ENCODE peak calls at places on chromosomes 2 and 18, in four cellular contexts. W is NCI-H1436, Y is HFFc6, S is NCI-H1105. F is an unnamed sample.

GRCh38 chr2:204669386-204669785 is 124.1 kb downstream of the PARD3B start:
- DNase-seq in W (no peak), Y (no peak), S (no peak), F (no peak)

GRCh38 chr2:128276878-128277675 is 41.6 kb downstream of the HS6ST1 start:
- DNase-seq in W (no peak), Y (no peak), S (no peak), F (no peak)

GRCh38 chr2:221289389-221289788 is 282.7 kb downstream of the EPHA4 start:
- DNase-seq in W (no peak), Y (no peak), S (no peak), F (no peak)

GRCh38 chr2:173747037-173747436 is 218.1 kb downstream of the SP3 start:
- DNase-seq in W (no peak), Y (no peak), S (no peak), F (no peak)

GRCh38 chr18:45825258-45825744 is at the start of gene SIGLEC15:
- DNase-seq in W (no peak), Y (no peak), S (no peak), F (peak; percentile 33)

GRCh38 chr2:137829251-137829650 is 135.0 kb upstream of the HNMT start:
- DNase-seq in W (peak; percentile 59), Y (no peak), S (peak; percentile 38), F (peak; percentile 5)

GRCh38 chr2:177772529-177772928 is 300.0 kb downstream of the PDE11A start:
- DNase-seq in W (peak; percentile 3), Y (peak; percentile 32), S (no peak), F (peak; percentile 29)

GRCh38 chr2:238495422-238495821 is 68.7 kb downstream of the ASB1 start:
- DNase-seq in W (no peak), Y (no peak), S (no peak), F (no peak)

GRCh38 chr18:67266591-67267237 is 249.8 kb downstream of the DSEL start:
- DNase-seq in W (no peak), Y (peak; percentile 73), S (no peak), F (no peak)

GRCh38 chr18:52275817-52276216 is 64.2 kb upstream of the DCC start:
- DNase-seq in W (no peak), Y (no peak), S (no peak), F (no peak)

GRCh38 chr2:51620830-51621229 is 588.9 kb upstream of the NRXN1 start:
- DNase-seq in W (no peak), Y (peak; percentile 0), S (no peak), F (no peak)

GRCh38 chr18:7064346-7064745 is 53.3 kb downstream of the LAMA1 start:
- DNase-seq in W (no peak), Y (no peak), S (no peak), F (no peak)

GRCh38 chr2:228866044-228866443 is 405.0 kb downstream of the PID1 start:
- DNase-seq in W (no peak), Y (no peak), S (no peak), F (no peak)

GRCh38 chr2:8241317-8241716 is 440.5 kb upstream of the ID2 start:
- DNase-seq in W (no peak), Y (no peak), S (no peak), F (no peak)

GRCh38 chr2:220555961-220556360 is 928.5 kb downstream of the SLC4A3 start:
- DNase-seq in W (no peak), Y (peak; percentile 22), S (no peak), F (no peak)

GRCh38 chr2:218290316-218291261 is 1.7 kb downstream of the TMBIM1 start:
- DNase-seq in W (peak; percentile 22), Y (no peak), S (no peak), F (no peak)

GRCh38 chr2:133680399-133681044 is 112.3 kb upstream of the NCKAP5 start:
- DNase-seq in W (no peak), Y (no peak), S (no peak), F (no peak)

GRCh38 chr18:6810191-6810590 is 80.7 kb downstream of the ARHGAP28 start:
- DNase-seq in W (no peak), Y (no peak), S (no peak), F (no peak)

GRCh38 chr2:159755788-159756187 is 42.2 kb downstream of the CD302 start:
- DNase-seq in W (no peak), Y (peak; percentile 58), S (no peak), F (no peak)

GRCh38 chr2:215794829-215795546 is 218.4 kb downstream of the MREG start:
- DNase-seq in W (no peak), Y (no peak), S (no peak), F (no peak)

GRCh38 chr2:175167076-175167791 is 769 bp downstream of the ATF2 start:
- DNase-seq in W (peak; percentile 47), Y (peak; percentile 30), S (peak; percentile 22), F (no peak)

GRCh38 chr18:63148449-63149199 is 170.9 kb downstream of the BCL2 start:
- DNase-seq in W (no peak), Y (no peak), S (peak; percentile 63), F (no peak)

GRCh38 chr18:76447268-76447890 is 47.7 kb downstream of the ZNF516 start:
- DNase-seq in W (no peak), Y (peak; percentile 12), S (no peak), F (no peak)

GRCh38 chr18:75607701-75608100 is 180.2 kb upstream of the SMIM21 start:
- DNase-seq in W (no peak), Y (no peak), S (no peak), F (no peak)